ENCODE peak calls at places on chromosomes 13 and 19, in six cellular contexts. Y is K562, D is left lung, N is lower lobe of right lung, A is right atrium auricular region, B is lung. S is an unnamed sample. For H3K36me3, the result is how much of the 10 kb centered on the place peaks cover.

GRCh38 chr19:17346109-17346671 is 8.8 kb downstream of the GTPBP3 start:
- DNase-seq in Y (peak), D (peak), N (peak), A (peak), B (peak), S (peak)

GRCh38 chr13:98508280-98509074 is 68.4 kb downstream of the STK24 start:
- DNase-seq in Y (no peak), D (no peak), N (no peak), A (no peak), B (no peak), S (peak)

GRCh38 chr19:58261600-58261967 is 17.2 kb upstream of the ZNF8 start:
- DNase-seq in Y (no peak), D (no peak), N (no peak), A (no peak), B (no peak), S (no peak)

GRCh38 chr13:29858667-29859066 is 8.2 kb upstream of the UBL3 start:
- DNase-seq in Y (no peak), D (no peak), N (no peak), A (no peak), B (no peak), S (no peak)

GRCh38 chr13:113646376-113646775 is 11.6 kb downstream of the ATP4B start:
- DNase-seq in Y (no peak), D (no peak), N (no peak), A (no peak), B (no peak), S (no peak)

GRCh38 chr19:16380314-16380695 is 55.7 kb downstream of the KLF2 start:
- DNase-seq in Y (no peak), D (no peak), N (peak), A (no peak), B (no peak), S (no peak)

GRCh38 chr13:19618925-19619324 is 14.5 kb upstream of the MPHOSPH8 start:
- DNase-seq in Y (peak), D (no peak), N (no peak), A (no peak), B (no peak), S (peak)

GRCh38 chr13:98658131-98658530 is 81.2 kb upstream of the STK24 start:
- DNase-seq in Y (no peak), D (no peak), N (no peak), A (no peak), B (no peak), S (no peak)

GRCh38 chr13:34114581-34114980 is 296.6 kb downstream of the RFC3 start:
- DNase-seq in Y (no peak), D (no peak), N (no peak), A (no peak), B (no peak), S (no peak)

GRCh38 chr19:13872695-13873389 is 4.1 kb upstream of the NANOS3 start:
- DNase-seq in Y (peak), D (peak), N (no peak), A (no peak), B (no peak), S (no peak)

GRCh38 chr19:966481-967088 is 17.6 kb upstream of the WDR18 start:
- DNase-seq in Y (no peak), D (peak), N (no peak), A (no peak), B (no peak), S (no peak)

GRCh38 chr19:52297601-52298358 is 811 bp downstream of the ZNF480 start:
- DNase-seq in Y (no peak), D (no peak), N (no peak), A (no peak), B (no peak), S (no peak)

GRCh38 chr13:46172531-46172991 is 9.4 kb downstream of the LCP1 start:
- DNase-seq in Y (no peak), D (no peak), N (no peak), A (no peak), B (no peak), S (no peak)

GRCh38 chr19:11446652-11447301 is 11.3 kb downstream of the PRKCSH start:
- DNase-seq in Y (peak), D (peak), N (no peak), A (no peak), B (peak), S (no peak)

GRCh38 chr19:1455336-1456120 is 5.6 kb downstream of the APC2 start:
- DNase-seq in Y (peak), D (peak), N (no peak), A (no peak), B (peak), S (peak)

GRCh38 chr19:3029070-3029923 is at the start of gene TLE2:
- DNase-seq in Y (peak), D (no peak), N (no peak), A (no peak), B (no peak), S (no peak)

GRCh38 chr19:18063463-18063862 is 23.3 kb downstream of the IL12RB1 start:
- DNase-seq in Y (peak), D (no peak), N (no peak), A (no peak), B (no peak), S (no peak)

GRCh38 chr13:32838985-32839384 is 177.2 kb upstream of the KL start:
- DNase-seq in Y (no peak), D (no peak), N (no peak), A (no peak), B (no peak), S (peak)

GRCh38 chr13:83378901-83379300 is 503.4 kb downstream of the SLITRK1 start:
- DNase-seq in Y (no peak), D (no peak), N (no peak), A (no peak), B (no peak), S (no peak)

GRCh38 chr19:16168465-16169081 is 4.8 kb downstream of the CIB3 start:
- DNase-seq in Y (peak), D (no peak), N (no peak), A (no peak), B (no peak), S (peak)

GRCh38 chr13:51922771-51923480 is 61.2 kb downstream of the CCDC70 start:
- DNase-seq in Y (no peak), D (no peak), N (no peak), A (no peak), B (no peak), S (no peak)

GRCh38 chr13:73230714-73231113 is 171.9 kb downstream of the KLF5 start:
- DNase-seq in Y (no peak), D (no peak), N (no peak), A (no peak), B (no peak), S (no peak)

GRCh38 chr13:75739244-75739868 is 103.2 kb downstream of the LMO7 start:
- DNase-seq in Y (no peak), D (no peak), N (no peak), A (no peak), B (no peak), S (no peak)

DNA sequence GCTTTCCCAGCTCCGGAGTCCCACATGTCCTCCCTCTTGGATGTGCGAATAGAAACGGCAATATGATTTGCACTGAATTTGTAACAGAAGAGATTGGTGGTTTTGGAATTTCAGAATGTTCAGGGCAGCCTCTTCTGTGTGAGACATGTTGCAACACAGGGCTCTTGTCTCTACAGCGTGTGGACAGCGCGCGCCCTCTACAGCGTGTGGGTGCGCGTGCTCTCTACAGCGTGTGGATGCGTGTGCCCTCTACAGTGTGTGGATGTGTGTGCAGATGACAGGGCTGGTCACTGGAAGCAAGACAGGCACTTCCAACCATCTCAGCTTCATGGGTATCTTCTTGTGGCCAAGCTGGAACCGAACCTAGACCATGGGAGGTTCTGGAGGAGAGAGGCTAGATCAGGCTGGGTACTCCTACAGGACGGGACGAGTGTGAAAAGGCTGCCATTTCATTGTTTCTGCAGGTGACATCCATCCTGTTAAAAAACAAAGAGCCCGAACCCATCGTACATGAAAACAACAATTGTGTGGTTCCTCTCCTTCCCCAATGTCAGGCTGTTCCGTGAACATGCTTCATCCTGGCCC is 78.4 kb downstream of the TEX29 start:
- DNase-seq in Y (peak), D (peak), N (no peak), A (no peak), B (no peak), S (no peak)
- TF ChIP-seq CTCF in Y (peak), D (no peak), N (no peak), A (no peak), B (no peak), S (no peak)

GRCh38 chr19:46691948-46692347 is 25.0 kb downstream of the PRKD2 start:
- DNase-seq in Y (no peak), D (no peak), N (no peak), A (no peak), B (no peak), S (no peak)
- H3K36me3 ChIP-seq in Y (half or more), D (under half), N (half or more), A (half or more), B (half or more), S (half or more)

GRCh38 chr19:23285948-23286347 is 35.8 kb upstream of the ZNF724 start:
- DNase-seq in Y (no peak), D (no peak), N (no peak), A (no peak), B (no peak), S (no peak)

GRCh38 chr19:23283925-23284324 is 33.7 kb upstream of the ZNF724 start:
- DNase-seq in Y (peak), D (no peak), N (peak), A (no peak), B (peak), S (peak)

GRCh38 chr19:23281663-23282276 is 31.6 kb upstream of the ZNF724 start:
- DNase-seq in Y (no peak), D (no peak), N (no peak), A (no peak), B (no peak), S (no peak)

GRCh38 chr19:23287620-23288019 is 37.4 kb upstream of the ZNF724 start:
- DNase-seq in Y (no peak), D (no peak), N (no peak), A (no peak), B (no peak), S (no peak)

DNA sequence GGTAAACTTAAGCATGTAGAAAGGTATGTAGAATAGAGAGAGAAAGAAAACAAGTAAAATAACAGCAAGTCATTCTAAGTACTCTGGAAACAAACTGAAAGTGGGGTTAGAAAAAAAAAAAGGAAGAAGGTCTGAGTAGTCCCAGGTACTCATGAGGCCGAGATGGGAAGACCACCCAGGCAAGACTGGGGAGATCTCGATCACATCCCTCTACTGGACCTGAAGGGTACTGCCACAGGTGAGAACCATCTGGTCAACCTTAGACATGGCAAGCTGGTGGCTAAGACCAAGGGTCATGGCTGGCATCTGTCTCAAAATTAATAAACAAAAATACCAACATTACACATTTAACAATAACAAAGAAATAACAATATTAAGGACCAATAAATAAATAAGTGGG is 36.3 kb upstream of the ZNF724 start:
- DNase-seq in Y (no peak), D (no peak), N (no peak), A (no peak), B (no peak), S (no peak)
- TF ChIP-seq CTCF in Y (no peak), D (no peak), N (peak), A (no peak), B (no peak), S (peak)

DNA sequence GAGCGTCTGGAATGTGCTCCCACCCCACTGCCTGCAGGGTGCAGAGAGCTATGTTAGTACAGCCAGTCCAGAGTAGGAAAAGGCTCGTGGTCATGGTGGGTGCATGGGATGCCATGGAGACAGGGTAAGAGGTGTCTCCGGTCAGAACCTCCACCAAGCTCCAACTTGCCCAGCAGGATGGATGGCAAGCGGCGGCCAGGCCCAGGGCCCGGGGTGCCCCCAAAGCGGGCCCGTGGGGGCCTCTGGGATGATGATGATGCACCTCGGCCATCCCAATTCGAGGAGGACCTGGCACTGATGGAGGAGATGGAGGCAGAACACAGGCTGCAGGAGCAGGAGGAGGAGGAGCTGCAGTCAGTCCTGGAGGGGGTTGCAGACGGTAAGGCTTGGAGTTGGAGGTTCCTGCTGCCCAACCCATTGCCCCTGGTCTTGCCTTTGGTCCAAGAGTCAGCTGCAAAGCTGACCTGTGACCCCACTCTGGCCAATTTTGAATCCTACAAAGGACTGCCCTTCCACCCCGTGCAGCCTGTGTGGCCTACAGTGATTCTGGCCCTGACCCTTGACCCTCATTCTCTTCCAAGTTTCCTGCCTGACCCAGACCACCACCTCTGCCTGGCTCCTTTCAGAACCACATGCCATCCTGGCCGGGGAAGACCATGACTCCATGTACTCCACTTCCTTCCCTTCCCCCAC is 14.7 kb downstream of the POLD1 start:
- DNase-seq in Y (no peak), D (peak), N (no peak), A (no peak), B (no peak), S (no peak)
- H3K36me3 ChIP-seq in Y (half or more), D (under half), N (under half), A (under half), B (under half), S (under half)

GRCh38 chr19:39824143-39825092 is 9.5 kb downstream of the DYRK1B start:
- DNase-seq in Y (no peak), D (peak), N (peak), A (peak), B (peak), S (peak)
- TF ChIP-seq CTCF in Y (no peak), D (no peak), N (no peak), A (no peak), B (no peak), S (no peak)

GRCh38 chr13:49740870-49741269 is 49.6 kb upstream of the EBPL start:
- DNase-seq in Y (no peak), D (no peak), N (no peak), A (no peak), B (no peak), S (no peak)
- H3K36me3 ChIP-seq in Y (under half), D (under half), N (under half), A (under half), B (under half), S (under half)

GRCh38 chr19:42285546-42285945 is 16.4 kb upstream of the PRR19 start:
- DNase-seq in Y (no peak), D (no peak), N (no peak), A (no peak), B (no peak), S (no peak)
- TF ChIP-seq CTCF in Y (no peak), D (no peak), N (no peak), A (no peak), B (no peak), S (no peak)

DNA sequence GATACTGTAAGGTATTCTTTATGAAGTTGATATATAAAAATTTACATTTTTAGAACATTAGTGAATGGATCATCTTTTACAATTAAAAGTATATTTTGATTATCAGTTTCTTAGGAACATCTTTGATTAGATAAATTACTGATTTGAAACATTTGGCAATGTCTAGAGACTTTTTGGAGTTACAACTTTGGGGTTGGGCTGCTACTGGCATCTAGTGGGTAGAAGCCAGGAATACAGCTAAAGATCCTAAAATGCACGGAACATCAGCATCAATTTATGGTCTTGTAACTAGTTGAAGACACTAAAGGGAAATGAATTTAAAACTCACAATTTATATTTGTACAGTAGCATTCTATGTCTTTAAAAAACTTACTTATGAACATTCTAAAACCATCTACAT is 19.9 kb downstream of the POMP start:
- DNase-seq in Y (no peak), D (no peak), N (no peak), A (no peak), B (no peak), S (no peak)
- H3K36me3 ChIP-seq in Y (half or more), D (under half), N (half or more), A (under half), B (under half), S (half or more)

GRCh38 chr19:54440641-54441040 is 8.4 kb upstream of the LENG8 start:
- DNase-seq in Y (no peak), D (no peak), N (no peak), A (no peak), B (no peak), S (no peak)

GRCh38 chr19:54435551-54436016 is 13.4 kb upstream of the LENG8 start:
- DNase-seq in Y (no peak), D (no peak), N (no peak), A (no peak), B (no peak), S (no peak)

GRCh38 chr19:54436031-54436523 is 12.9 kb upstream of the LENG8 start:
- DNase-seq in Y (no peak), D (no peak), N (no peak), A (no peak), B (no peak), S (no peak)

GRCh38 chr19:54436561-54437229 is 12.3 kb upstream of the LENG8 start:
- DNase-seq in Y (no peak), D (no peak), N (no peak), A (no peak), B (no peak), S (no peak)

GRCh38 chr19:54439174-54439851 is 9.7 kb upstream of the LENG8 start:
- DNase-seq in Y (no peak), D (no peak), N (no peak), A (no peak), B (no peak), S (peak)
- TF ChIP-seq CTCF in Y (peak), D (no peak), N (peak), A (no peak), B (no peak), S (peak)